ENCODE peak calls at places on chromosomes 3 and 15, in nine cellular contexts. L, N, W, T, F, A, U, P and C are unnamed samples.

GRCh38 chr3:198080521-198081384 is 120.7 kb downstream of the LMLN start:
- DNase-seq in L (no peak), N (peak), W (peak), T (no peak), F (peak), A (peak), U (peak), P (peak), C (peak)

GRCh38 chr3:172951511-172951910 is 189.5 kb downstream of the SPATA16 start:
- DNase-seq in L (no peak), N (no peak), W (no peak), T (no peak), F (no peak), A (no peak), U (no peak), P (no peak), C (no peak)

GRCh38 chr3:120200836-120201235 is 84.2 kb downstream of the GPR156 start:
- DNase-seq in L (no peak), N (no peak), W (no peak), T (no peak), F (no peak), A (no peak), U (no peak), P (no peak), C (no peak)

GRCh38 chr3:190492966-190493365 is 20.9 kb upstream of the IL1RAP start:
- DNase-seq in L (no peak), N (no peak), W (no peak), T (no peak), F (no peak), A (no peak), U (no peak), P (no peak), C (no peak)

GRCh38 chr3:171824824-171825221 is 14.5 kb upstream of the PLD1 start:
- DNase-seq in L (no peak), N (no peak), W (no peak), T (no peak), F (no peak), A (no peak), U (no peak), P (no peak), C (no peak)

GRCh38 chr3:174089592-174089991 is 692.0 kb downstream of the NLGN1 start:
- DNase-seq in L (no peak), N (no peak), W (no peak), T (no peak), F (no peak), A (no peak), U (no peak), P (no peak), C (no peak)

GRCh38 chr3:171564723-171565122 is 104.5 kb upstream of the TNIK start:
- DNase-seq in L (no peak), N (no peak), W (no peak), T (no peak), F (no peak), A (no peak), U (no peak), P (no peak), C (no peak)

GRCh38 chr3:115834068-115834467 is 210.8 kb downstream of the GAP43 start:
- DNase-seq in L (no peak), N (no peak), W (no peak), T (no peak), F (no peak), A (no peak), U (no peak), P (no peak), C (no peak)

GRCh38 chr15:50828610-50829206 is 63.2 kb upstream of the SPPL2A start:
- DNase-seq in L (no peak), N (no peak), W (peak), T (no peak), F (no peak), A (no peak), U (peak), P (no peak), C (no peak)

GRCh38 chr3:100710355-100711198 is 1.3 kb downstream of the TFG start:
- DNase-seq in L (peak), N (peak), W (peak), T (no peak), F (no peak), A (peak), U (peak), P (no peak), C (peak)

GRCh38 chr15:85007741-85008140 is 26.1 kb downstream of the PDE8A start:
- DNase-seq in L (no peak), N (no peak), W (no peak), T (no peak), F (no peak), A (no peak), U (no peak), P (no peak), C (no peak)

GRCh38 chr3:39917060-39917773 is 107.8 kb downstream of the MYRIP start:
- DNase-seq in L (no peak), N (no peak), W (no peak), T (no peak), F (no peak), A (no peak), U (no peak), P (no peak), C (no peak)

GRCh38 chr3:18027161-18027939 is 284.9 kb upstream of the TBC1D5 start:
- DNase-seq in L (no peak), N (no peak), W (no peak), T (no peak), F (no peak), A (peak), U (no peak), P (no peak), C (no peak)

GRCh38 chr3:106446271-106446670 is 577.5 kb upstream of the CBLB start:
- DNase-seq in L (no peak), N (no peak), W (no peak), T (no peak), F (no peak), A (no peak), U (no peak), P (no peak), C (no peak)

GRCh38 chr15:51751687-51752683 is 588 bp downstream of the TMOD2 start:
- DNase-seq in L (no peak), N (peak), W (peak), T (peak), F (no peak), A (no peak), U (peak), P (peak), C (peak)

GRCh38 chr3:122104515-122105194 is 49.5 kb downstream of the CD86 start:
- DNase-seq in L (no peak), N (no peak), W (no peak), T (no peak), F (no peak), A (no peak), U (no peak), P (no peak), C (no peak)

GRCh38 chr3:114376091-114376490 is 82.3 kb downstream of the TIGIT start:
- DNase-seq in L (no peak), N (no peak), W (no peak), T (no peak), F (no peak), A (no peak), U (no peak), P (no peak), C (no peak)

GRCh38 chr15:92291900-92292299 is 101.8 kb upstream of the ST8SIA2 start:
- DNase-seq in L (no peak), N (no peak), W (no peak), T (no peak), F (no peak), A (no peak), U (no peak), P (no peak), C (no peak)

GRCh38 chr3:76040946-76041345 is 255.6 kb upstream of the ZNF717 start:
- DNase-seq in L (no peak), N (no peak), W (no peak), T (no peak), F (no peak), A (no peak), U (no peak), P (no peak), C (no peak)

DNA sequence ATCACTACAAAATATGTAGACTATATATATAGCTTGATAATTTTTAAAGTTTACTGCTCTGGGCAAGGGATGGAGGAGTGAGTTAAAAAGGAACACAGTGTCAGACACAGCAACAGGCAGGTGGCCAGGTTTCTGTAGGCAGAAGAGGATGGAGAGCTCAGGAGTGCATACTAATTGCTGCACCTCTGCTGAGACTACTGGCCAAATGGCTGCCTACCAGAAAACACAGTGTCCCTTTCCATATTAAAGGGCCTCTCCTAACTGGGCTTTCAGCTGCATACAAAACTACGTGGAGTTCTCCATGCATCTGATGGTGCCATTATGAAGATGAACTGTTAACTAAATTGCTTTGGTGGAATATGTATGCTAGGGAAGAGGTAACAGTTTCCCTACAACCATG is 1.8 kb downstream of the ATP13A4 start:
- DNase-seq in L (no peak), N (no peak), W (no peak), T (no peak), F (no peak), A (no peak), U (no peak), P (no peak), C (no peak)
- TF ChIP-seq POLR2A in L (no peak), N (no peak), W (no peak), T (no peak), F (no peak), A (no peak), U (no peak), P (no peak), C (no peak)

GRCh38 chr15:83011271-83012037 is at the start of gene C15orf40:
- DNase-seq in L (peak), N (peak), W (peak), T (peak), F (peak), A (peak), U (peak), P (peak), C (peak)
- TF ChIP-seq POLR2A in L (peak), N (peak), W (peak), T (peak), F (peak), A (peak), U (peak), P (peak), C (peak)

GRCh38 chr15:82911458-82911857 is 41.1 kb downstream of the HOMER2 start:
- DNase-seq in L (no peak), N (no peak), W (no peak), T (no peak), F (no peak), A (no peak), U (no peak), P (no peak), C (no peak)
- TF ChIP-seq POLR2A in L (no peak), N (no peak), W (no peak), T (no peak), F (no peak), A (no peak), U (no peak), P (no peak), C (no peak)

GRCh38 chr3:150546226-150547044 is at the start of the genes EIF2A and SERP1:
- DNase-seq in L (peak), N (peak), W (peak), T (peak), F (peak), A (peak), U (peak), P (peak), C (peak)
- TF ChIP-seq POLR2A in L (peak), N (peak), W (peak), T (peak), F (peak), A (peak), U (peak), P (peak), C (peak)